ENCODE peak calls at places on chromosomes 6 and 20, in seven cellular contexts. One of them, this sample, is unnamed.

GRCh38 chr6:13357551-13358075 is 29.3 kb upstream of the TBC1D7 start:
- DNase-seq in endothelial cell of umbilical vein: no peak
- DNase-seq in H9: peak
- DNase-seq in mammary epithelial cell: no peak
- DNase-seq in IMR-90: peak
- DNase-seq in colonic mucosa: no peak
- DNase-seq in PC-3: no peak
- DNase-seq in this sample: no peak

GRCh38 chr6:167044696-167045095 is 45.5 kb downstream of the CEP43 start:
- DNase-seq in endothelial cell of umbilical vein: no peak
- DNase-seq in H9: peak
- DNase-seq in mammary epithelial cell: no peak
- DNase-seq in IMR-90: peak
- DNase-seq in colonic mucosa: no peak
- DNase-seq in PC-3: no peak
- DNase-seq in this sample: peak

GRCh38 chr20:49268600-49269365 is 9.1 kb downstream of the ZNFX1 start:
- DNase-seq in endothelial cell of umbilical vein: no peak
- DNase-seq in H9: no peak
- DNase-seq in mammary epithelial cell: no peak
- DNase-seq in IMR-90: peak
- DNase-seq in colonic mucosa: no peak
- DNase-seq in PC-3: no peak
- DNase-seq in this sample: no peak

GRCh38 chr6:161168281-161168891 is 105.5 kb downstream of the AGPAT4 start:
- DNase-seq in endothelial cell of umbilical vein: peak
- DNase-seq in H9: peak
- DNase-seq in mammary epithelial cell: peak
- DNase-seq in IMR-90: peak
- DNase-seq in colonic mucosa: peak
- DNase-seq in PC-3: peak
- DNase-seq in this sample: peak

GRCh38 chr20:3082955-3083952 is 1.3 kb downstream of the AVP start:
- DNase-seq in endothelial cell of umbilical vein: no peak
- DNase-seq in H9: peak
- DNase-seq in mammary epithelial cell: no peak
- DNase-seq in IMR-90: no peak
- DNase-seq in colonic mucosa: no peak
- DNase-seq in PC-3: no peak
- DNase-seq in this sample: peak

GRCh38 chr6:99822741-99823512 is 171.1 kb downstream of the MCHR2 start:
- DNase-seq in endothelial cell of umbilical vein: peak
- DNase-seq in H9: no peak
- DNase-seq in mammary epithelial cell: peak
- DNase-seq in IMR-90: peak
- DNase-seq in colonic mucosa: peak
- DNase-seq in PC-3: peak
- DNase-seq in this sample: peak

GRCh38 chr20:63966172-63966943 is 3.4 kb downstream of the ZNF512B start:
- DNase-seq in endothelial cell of umbilical vein: no peak
- DNase-seq in H9: no peak
- DNase-seq in mammary epithelial cell: no peak
- DNase-seq in IMR-90: no peak
- DNase-seq in colonic mucosa: peak
- DNase-seq in PC-3: no peak
- DNase-seq in this sample: peak

GRCh38 chr20:45725134-45725533 is 3.0 kb downstream of the SPINT4 start:
- DNase-seq in endothelial cell of umbilical vein: no peak
- DNase-seq in H9: no peak
- DNase-seq in mammary epithelial cell: no peak
- DNase-seq in IMR-90: no peak
- DNase-seq in colonic mucosa: no peak
- DNase-seq in PC-3: no peak
- DNase-seq in this sample: no peak

GRCh38 chr6:43604174-43604573 is 24.9 kb downstream of the GTPBP2 start:
- DNase-seq in endothelial cell of umbilical vein: peak
- DNase-seq in H9: no peak
- DNase-seq in mammary epithelial cell: peak
- DNase-seq in IMR-90: peak
- DNase-seq in colonic mucosa: no peak
- DNase-seq in PC-3: peak
- DNase-seq in this sample: no peak

GRCh38 chr6:43744490-43744889 is 25.5 kb upstream of the VEGFA start:
- DNase-seq in endothelial cell of umbilical vein: no peak
- DNase-seq in H9: peak
- DNase-seq in mammary epithelial cell: no peak
- DNase-seq in IMR-90: no peak
- DNase-seq in colonic mucosa: no peak
- DNase-seq in PC-3: no peak
- DNase-seq in this sample: peak

GRCh38 chr6:15780437-15780836 is 117.6 kb upstream of the DTNBP1 start:
- DNase-seq in endothelial cell of umbilical vein: no peak
- DNase-seq in H9: no peak
- DNase-seq in mammary epithelial cell: no peak
- DNase-seq in IMR-90: no peak
- DNase-seq in colonic mucosa: no peak
- DNase-seq in PC-3: no peak
- DNase-seq in this sample: no peak

GRCh38 chr20:8223096-8223870 is 91.2 kb downstream of the PLCB1 start:
- DNase-seq in endothelial cell of umbilical vein: peak
- DNase-seq in H9: no peak
- DNase-seq in mammary epithelial cell: no peak
- DNase-seq in IMR-90: peak
- DNase-seq in colonic mucosa: no peak
- DNase-seq in PC-3: peak
- DNase-seq in this sample: no peak

GRCh38 chr6:110357696-110358535 is at the start of gene METTL24:
- DNase-seq in endothelial cell of umbilical vein: no peak
- DNase-seq in H9: peak
- DNase-seq in mammary epithelial cell: no peak
- DNase-seq in IMR-90: no peak
- DNase-seq in colonic mucosa: no peak
- DNase-seq in PC-3: no peak
- DNase-seq in this sample: peak

GRCh38 chr20:23143986-23144695 is 58.0 kb upstream of the CD93 start:
- DNase-seq in endothelial cell of umbilical vein: no peak
- DNase-seq in H9: no peak
- DNase-seq in mammary epithelial cell: peak
- DNase-seq in IMR-90: no peak
- DNase-seq in colonic mucosa: no peak
- DNase-seq in PC-3: peak
- DNase-seq in this sample: no peak

GRCh38 chr6:41445268-41445667 is 100.9 kb upstream of the FOXP4 start:
- DNase-seq in endothelial cell of umbilical vein: no peak
- DNase-seq in H9: no peak
- DNase-seq in mammary epithelial cell: no peak
- DNase-seq in IMR-90: no peak
- DNase-seq in colonic mucosa: no peak
- DNase-seq in PC-3: no peak
- DNase-seq in this sample: peak

GRCh38 chr6:148771212-148771601 is 24.4 kb downstream of the UST start:
- DNase-seq in endothelial cell of umbilical vein: no peak
- DNase-seq in H9: no peak
- DNase-seq in mammary epithelial cell: no peak
- DNase-seq in IMR-90: no peak
- DNase-seq in colonic mucosa: peak
- DNase-seq in PC-3: no peak
- DNase-seq in this sample: no peak

GRCh38 chr6:165218816-165219215 is 90.6 kb downstream of the C6orf118 start:
- DNase-seq in endothelial cell of umbilical vein: no peak
- DNase-seq in H9: no peak
- DNase-seq in mammary epithelial cell: peak
- DNase-seq in IMR-90: no peak
- DNase-seq in colonic mucosa: no peak
- DNase-seq in PC-3: peak
- DNase-seq in this sample: no peak

GRCh38 chr6:12506211-12506610 is 210.4 kb upstream of the PHACTR1 start:
- DNase-seq in endothelial cell of umbilical vein: no peak
- DNase-seq in H9: no peak
- DNase-seq in mammary epithelial cell: peak
- DNase-seq in IMR-90: no peak
- DNase-seq in colonic mucosa: no peak
- DNase-seq in PC-3: no peak
- DNase-seq in this sample: no peak

GRCh38 chr6:72624557-72625160 is 2.8 kb downstream of the KCNQ5 start:
- DNase-seq in endothelial cell of umbilical vein: no peak
- DNase-seq in H9: no peak
- DNase-seq in mammary epithelial cell: peak
- DNase-seq in IMR-90: peak
- DNase-seq in colonic mucosa: no peak
- DNase-seq in PC-3: peak
- DNase-seq in this sample: no peak

GRCh38 chr6:117976030-117976651 is 69.1 kb downstream of the SLC35F1 start:
- DNase-seq in endothelial cell of umbilical vein: peak
- DNase-seq in H9: no peak
- DNase-seq in mammary epithelial cell: peak
- DNase-seq in IMR-90: peak
- DNase-seq in colonic mucosa: peak
- DNase-seq in PC-3: peak
- DNase-seq in this sample: no peak

GRCh38 chr6:135922170-135922569 is 70.7 kb downstream of the PDE7B start:
- DNase-seq in endothelial cell of umbilical vein: peak
- DNase-seq in H9: peak
- DNase-seq in mammary epithelial cell: peak
- DNase-seq in IMR-90: peak
- DNase-seq in colonic mucosa: no peak
- DNase-seq in PC-3: peak
- DNase-seq in this sample: peak

GRCh38 chr20:44085616-44086434 is 101.2 kb downstream of the JPH2 start:
- DNase-seq in endothelial cell of umbilical vein: no peak
- DNase-seq in H9: no peak
- DNase-seq in mammary epithelial cell: no peak
- DNase-seq in IMR-90: no peak
- DNase-seq in colonic mucosa: no peak
- DNase-seq in PC-3: no peak
- DNase-seq in this sample: peak

GRCh38 chr6:152973916-152974315 is 8.9 kb downstream of the FBXO5 start:
- DNase-seq in endothelial cell of umbilical vein: no peak
- DNase-seq in H9: no peak
- DNase-seq in mammary epithelial cell: no peak
- DNase-seq in IMR-90: no peak
- DNase-seq in colonic mucosa: no peak
- DNase-seq in PC-3: no peak
- DNase-seq in this sample: no peak

GRCh38 chr6:75124085-75124484 is 81.8 kb downstream of the COL12A1 start:
- DNase-seq in endothelial cell of umbilical vein: no peak
- DNase-seq in H9: no peak
- DNase-seq in mammary epithelial cell: no peak
- DNase-seq in IMR-90: no peak
- DNase-seq in colonic mucosa: no peak
- DNase-seq in PC-3: no peak
- DNase-seq in this sample: no peak
- TF ChIP-seq CTCF in endothelial cell of umbilical vein: no peak
- TF ChIP-seq CTCF in H9: peak
- TF ChIP-seq CTCF in mammary epithelial cell: no peak
- TF ChIP-seq CTCF in IMR-90: no peak
- TF ChIP-seq CTCF in colonic mucosa: no peak
- TF ChIP-seq CTCF in PC-3: no peak
- TF ChIP-seq CTCF in this sample: peak

DNA sequence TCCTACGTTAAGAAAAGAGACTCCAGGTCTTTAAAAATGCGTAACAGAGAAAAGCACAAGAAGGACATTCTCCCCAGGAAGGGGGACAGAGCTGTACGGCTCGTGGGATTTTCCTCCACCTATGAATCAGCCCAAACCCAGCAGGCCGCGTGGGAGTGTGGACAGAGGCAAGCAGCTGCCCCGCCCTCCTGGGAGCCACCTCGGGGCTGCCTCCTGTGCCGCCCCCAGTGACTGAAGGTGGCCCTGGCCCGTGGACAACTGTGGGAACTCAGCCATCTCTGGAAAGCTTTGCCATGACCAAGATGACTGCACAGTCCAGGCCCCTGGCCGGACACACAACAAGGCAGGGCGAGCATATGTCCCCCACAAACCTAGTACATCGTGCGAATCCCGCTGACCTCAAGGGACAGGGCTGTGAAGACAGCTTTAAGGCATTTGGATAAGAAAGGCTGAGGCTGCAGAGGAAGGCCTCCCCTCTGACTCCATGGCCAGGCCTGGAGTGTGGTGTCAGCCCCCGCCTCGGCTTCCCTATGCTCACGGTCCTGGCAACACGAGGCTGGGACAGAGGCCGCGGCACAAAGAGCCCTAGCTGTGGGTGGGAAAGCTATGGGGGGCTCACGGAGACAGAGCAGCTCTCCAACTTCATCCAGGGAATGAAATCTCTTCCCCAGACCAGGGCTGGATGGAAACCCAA is 26.9 kb downstream of the PXDC1 start:
- DNase-seq in endothelial cell of umbilical vein: no peak
- DNase-seq in H9: no peak
- DNase-seq in mammary epithelial cell: no peak
- DNase-seq in IMR-90: no peak
- DNase-seq in colonic mucosa: no peak
- DNase-seq in PC-3: no peak
- DNase-seq in this sample: no peak
- H3K9ac ChIP-seq in endothelial cell of umbilical vein: no peak
- H3K9ac ChIP-seq in H9: no peak
- H3K9ac ChIP-seq in mammary epithelial cell: no peak
- H3K9ac ChIP-seq in IMR-90: no peak
- H3K9ac ChIP-seq in colonic mucosa: no peak
- H3K9ac ChIP-seq in PC-3: no peak
- H3K9ac ChIP-seq in this sample: no peak

DNA sequence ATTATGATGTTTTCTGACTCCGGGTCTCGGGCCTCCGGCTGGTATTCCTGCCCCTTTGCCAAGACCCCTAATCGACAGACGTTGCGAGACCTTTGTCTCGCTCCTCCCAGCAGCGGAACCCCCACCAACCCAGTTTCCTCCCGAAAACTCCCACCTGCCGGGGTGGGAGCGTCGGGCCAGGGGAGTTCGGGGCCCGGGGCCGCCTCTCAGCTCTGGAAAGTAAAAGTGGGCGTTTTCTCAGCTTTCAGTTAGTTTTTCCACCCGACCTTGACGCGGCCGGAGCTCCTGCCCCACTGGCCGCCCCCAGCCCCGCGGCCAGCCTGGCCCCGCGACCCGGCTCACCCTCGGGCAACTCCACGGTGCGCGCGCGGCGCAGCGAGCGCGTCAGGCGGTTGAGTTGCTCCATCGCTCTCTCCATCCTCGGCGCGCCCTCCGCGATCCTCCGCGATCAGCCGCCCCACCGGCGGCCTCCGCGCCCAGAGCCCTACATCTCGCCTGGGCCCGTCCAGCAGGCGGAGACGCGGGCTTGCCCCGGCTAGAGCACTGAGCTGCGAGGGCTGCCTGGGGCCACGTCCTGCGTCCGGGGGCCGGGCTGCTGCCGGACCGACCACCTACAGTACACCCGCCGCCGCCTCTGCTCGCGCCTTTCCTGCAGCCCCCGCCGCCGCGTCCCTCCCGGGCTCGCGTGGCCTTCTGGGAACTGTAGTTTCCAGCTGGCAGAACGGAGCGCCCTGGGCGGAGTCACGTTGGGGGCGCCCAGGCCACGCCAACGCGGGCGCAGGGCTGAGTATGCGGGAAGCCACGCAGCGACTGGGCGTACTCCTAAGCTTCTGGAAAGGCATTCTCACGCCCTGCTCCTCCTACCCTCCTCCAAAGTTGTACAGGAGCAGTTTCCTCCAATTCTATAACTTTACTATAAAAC is at the start of gene HACE1:
- DNase-seq in endothelial cell of umbilical vein: peak
- DNase-seq in H9: peak
- DNase-seq in mammary epithelial cell: peak
- DNase-seq in IMR-90: peak
- DNase-seq in colonic mucosa: peak
- DNase-seq in PC-3: peak
- DNase-seq in this sample: peak
- TF ChIP-seq CTCF in endothelial cell of umbilical vein: peak
- TF ChIP-seq CTCF in H9: peak
- TF ChIP-seq CTCF in mammary epithelial cell: no peak
- TF ChIP-seq CTCF in IMR-90: peak
- TF ChIP-seq CTCF in colonic mucosa: no peak
- TF ChIP-seq CTCF in PC-3: no peak
- TF ChIP-seq CTCF in this sample: peak

GRCh38 chr6:37244430-37245310 is 12.9 kb upstream of the TBC1D22B start:
- DNase-seq in endothelial cell of umbilical vein: peak
- DNase-seq in H9: no peak
- DNase-seq in mammary epithelial cell: peak
- DNase-seq in IMR-90: peak
- DNase-seq in colonic mucosa: peak
- DNase-seq in PC-3: peak
- DNase-seq in this sample: no peak
- H3K9ac ChIP-seq in endothelial cell of umbilical vein: peak
- H3K9ac ChIP-seq in H9: no peak
- H3K9ac ChIP-seq in mammary epithelial cell: no peak
- H3K9ac ChIP-seq in IMR-90: peak
- H3K9ac ChIP-seq in colonic mucosa: no peak
- H3K9ac ChIP-seq in PC-3: no peak
- H3K9ac ChIP-seq in this sample: no peak